ENCODE peak calls at places on chromosomes 2 and 18, in six cellular contexts. One of them, this sample, is unnamed.

GRCh38 chr2:132937629-132938028 is 267.6 kb upstream of the LYPD1 start:
- DNase-seq in OCI-LY7: no peak
- DNase-seq in tibial artery: no peak
- DNase-seq in heart left ventricle: no peak
- DNase-seq in cardiac muscle cell: no peak
- DNase-seq in K562: no peak
- DNase-seq in this sample: no peak

GRCh38 chr2:232529806-232530547 is 4.0 kb downstream of the CHRND start:
- DNase-seq in OCI-LY7: no peak
- DNase-seq in tibial artery: no peak
- DNase-seq in heart left ventricle: no peak
- DNase-seq in cardiac muscle cell: no peak
- DNase-seq in K562: no peak
- DNase-seq in this sample: no peak

GRCh38 chr2:185984670-185985069 is 246.1 kb downstream of the FSIP2 start:
- DNase-seq in OCI-LY7: no peak
- DNase-seq in tibial artery: no peak
- DNase-seq in heart left ventricle: no peak
- DNase-seq in cardiac muscle cell: no peak
- DNase-seq in K562: no peak
- DNase-seq in this sample: no peak

GRCh38 chr2:48852938-48853337 is 97.4 kb upstream of the LHCGR start:
- DNase-seq in OCI-LY7: no peak
- DNase-seq in tibial artery: no peak
- DNase-seq in heart left ventricle: no peak
- DNase-seq in cardiac muscle cell: no peak
- DNase-seq in K562: no peak
- DNase-seq in this sample: no peak

GRCh38 chr2:156601840-156602551 is 165.8 kb downstream of the GPD2 start:
- DNase-seq in OCI-LY7: no peak
- DNase-seq in tibial artery: no peak
- DNase-seq in heart left ventricle: no peak
- DNase-seq in cardiac muscle cell: no peak
- DNase-seq in K562: no peak
- DNase-seq in this sample: no peak

GRCh38 chr18:74951165-74951760 is 257.7 kb downstream of the PTGR3 start:
- DNase-seq in OCI-LY7: no peak
- DNase-seq in tibial artery: peak
- DNase-seq in heart left ventricle: peak
- DNase-seq in cardiac muscle cell: no peak
- DNase-seq in K562: no peak
- DNase-seq in this sample: peak

GRCh38 chr2:233290446-233290845 is 17.2 kb upstream of the SAG start:
- DNase-seq in OCI-LY7: no peak
- DNase-seq in tibial artery: no peak
- DNase-seq in heart left ventricle: no peak
- DNase-seq in cardiac muscle cell: no peak
- DNase-seq in K562: no peak
- DNase-seq in this sample: no peak

GRCh38 chr2:239109041-239109915 is 261.4 kb downstream of the TWIST2 start:
- DNase-seq in OCI-LY7: no peak
- DNase-seq in tibial artery: no peak
- DNase-seq in heart left ventricle: no peak
- DNase-seq in cardiac muscle cell: no peak
- DNase-seq in K562: no peak
- DNase-seq in this sample: peak

GRCh38 chr2:184346338-184346862 is 251.9 kb upstream of the ZNF804A start:
- DNase-seq in OCI-LY7: no peak
- DNase-seq in tibial artery: no peak
- DNase-seq in heart left ventricle: no peak
- DNase-seq in cardiac muscle cell: no peak
- DNase-seq in K562: no peak
- DNase-seq in this sample: peak

GRCh38 chr18:22167471-22168151 is 1.8 kb upstream of the GATA6 start:
- DNase-seq in OCI-LY7: no peak
- DNase-seq in tibial artery: peak
- DNase-seq in heart left ventricle: no peak
- DNase-seq in cardiac muscle cell: peak
- DNase-seq in K562: no peak
- DNase-seq in this sample: peak

GRCh38 chr2:138279871-138280270 is 221.7 kb upstream of the SPOPL start:
- DNase-seq in OCI-LY7: no peak
- DNase-seq in tibial artery: no peak
- DNase-seq in heart left ventricle: no peak
- DNase-seq in cardiac muscle cell: no peak
- DNase-seq in K562: no peak
- DNase-seq in this sample: no peak

GRCh38 chr18:9575558-9575957 is 38.8 kb downstream of the PPP4R1 start:
- DNase-seq in OCI-LY7: peak
- DNase-seq in tibial artery: peak
- DNase-seq in heart left ventricle: peak
- DNase-seq in cardiac muscle cell: peak
- DNase-seq in K562: peak
- DNase-seq in this sample: peak

GRCh38 chr2:137960223-137960622 is 4.0 kb upstream of the HNMT start:
- DNase-seq in OCI-LY7: no peak
- DNase-seq in tibial artery: no peak
- DNase-seq in heart left ventricle: no peak
- DNase-seq in cardiac muscle cell: no peak
- DNase-seq in K562: no peak
- DNase-seq in this sample: no peak

GRCh38 chr2:68762665-68763064 is 28.1 kb downstream of the ARHGAP25 start:
- DNase-seq in OCI-LY7: peak
- DNase-seq in tibial artery: no peak
- DNase-seq in heart left ventricle: no peak
- DNase-seq in cardiac muscle cell: peak
- DNase-seq in K562: no peak
- DNase-seq in this sample: no peak

GRCh38 chr2:192655916-192656315 is 461.2 kb upstream of the TMEFF2 start:
- DNase-seq in OCI-LY7: no peak
- DNase-seq in tibial artery: no peak
- DNase-seq in heart left ventricle: no peak
- DNase-seq in cardiac muscle cell: no peak
- DNase-seq in K562: no peak
- DNase-seq in this sample: no peak

GRCh38 chr2:45388541-45389100 is 222.4 kb downstream of the SRBD1 start:
- DNase-seq in OCI-LY7: no peak
- DNase-seq in tibial artery: no peak
- DNase-seq in heart left ventricle: no peak
- DNase-seq in cardiac muscle cell: no peak
- DNase-seq in K562: no peak
- DNase-seq in this sample: no peak

GRCh38 chr2:176149484-176150337 is 1.6 kb upstream of the HOXD4 start:
- DNase-seq in OCI-LY7: no peak
- DNase-seq in tibial artery: no peak
- DNase-seq in heart left ventricle: no peak
- DNase-seq in cardiac muscle cell: no peak
- DNase-seq in K562: no peak
- DNase-seq in this sample: no peak

GRCh38 chr2:105800036-105800755 is 55.5 kb downstream of the NCK2 start:
- DNase-seq in OCI-LY7: no peak
- DNase-seq in tibial artery: peak
- DNase-seq in heart left ventricle: no peak
- DNase-seq in cardiac muscle cell: no peak
- DNase-seq in K562: no peak
- DNase-seq in this sample: peak

GRCh38 chr2:10654069-10654468 is 35.7 kb downstream of the NOL10 start:
- DNase-seq in OCI-LY7: no peak
- DNase-seq in tibial artery: no peak
- DNase-seq in heart left ventricle: no peak
- DNase-seq in cardiac muscle cell: no peak
- DNase-seq in K562: no peak
- DNase-seq in this sample: peak

GRCh38 chr2:233209117-233209977 is 42.1 kb upstream of the ATG16L1 start:
- DNase-seq in OCI-LY7: no peak
- DNase-seq in tibial artery: no peak
- DNase-seq in heart left ventricle: no peak
- DNase-seq in cardiac muscle cell: peak
- DNase-seq in K562: no peak
- DNase-seq in this sample: peak

GRCh38 chr2:129763190-129763846 is 216.1 kb upstream of the RAB6C start:
- DNase-seq in OCI-LY7: no peak
- DNase-seq in tibial artery: no peak
- DNase-seq in heart left ventricle: no peak
- DNase-seq in cardiac muscle cell: no peak
- DNase-seq in K562: no peak
- DNase-seq in this sample: no peak

GRCh38 chr18:59560556-59560955 is 136.7 kb downstream of the CCBE1 start:
- DNase-seq in OCI-LY7: no peak
- DNase-seq in tibial artery: no peak
- DNase-seq in heart left ventricle: no peak
- DNase-seq in cardiac muscle cell: no peak
- DNase-seq in K562: no peak
- DNase-seq in this sample: peak

GRCh38 chr2:190748966-190749365 is 100.1 kb downstream of the NAB1 start:
- DNase-seq in OCI-LY7: no peak
- DNase-seq in tibial artery: no peak
- DNase-seq in heart left ventricle: no peak
- DNase-seq in cardiac muscle cell: no peak
- DNase-seq in K562: no peak
- DNase-seq in this sample: no peak

GRCh38 chr18:35938158-35938557 is 34.3 kb upstream of the RMP24 start:
- DNase-seq in OCI-LY7: no peak
- DNase-seq in tibial artery: no peak
- DNase-seq in heart left ventricle: no peak
- DNase-seq in cardiac muscle cell: no peak
- DNase-seq in K562: no peak
- DNase-seq in this sample: peak

GRCh38 chr18:78619854-78620253 is 359.8 kb upstream of the SALL3 start:
- DNase-seq in OCI-LY7: no peak
- DNase-seq in tibial artery: no peak
- DNase-seq in heart left ventricle: no peak
- DNase-seq in cardiac muscle cell: no peak
- DNase-seq in K562: no peak
- DNase-seq in this sample: no peak

GRCh38 chr2:22890142-22890541 is 494.8 kb upstream of the KLHL29 start:
- DNase-seq in OCI-LY7: no peak
- DNase-seq in tibial artery: no peak
- DNase-seq in heart left ventricle: no peak
- DNase-seq in cardiac muscle cell: no peak
- DNase-seq in K562: no peak
- DNase-seq in this sample: no peak

GRCh38 chr18:48613589-48613988 is 74.8 kb downstream of the CTIF start:
- DNase-seq in OCI-LY7: no peak
- DNase-seq in tibial artery: peak
- DNase-seq in heart left ventricle: no peak
- DNase-seq in cardiac muscle cell: no peak
- DNase-seq in K562: no peak
- DNase-seq in this sample: no peak

GRCh38 chr2:160917850-160918249 is 242.4 kb upstream of the TANK start:
- DNase-seq in OCI-LY7: no peak
- DNase-seq in tibial artery: no peak
- DNase-seq in heart left ventricle: no peak
- DNase-seq in cardiac muscle cell: no peak
- DNase-seq in K562: no peak
- DNase-seq in this sample: no peak

GRCh38 chr2:70983506-70984227 is 5.2 kb downstream of the ANKRD53 start:
- DNase-seq in OCI-LY7: no peak
- DNase-seq in tibial artery: peak
- DNase-seq in heart left ventricle: no peak
- DNase-seq in cardiac muscle cell: no peak
- DNase-seq in K562: no peak
- DNase-seq in this sample: no peak

GRCh38 chr2:70985956-70986355 is 7.5 kb downstream of the ANKRD53 start:
- DNase-seq in OCI-LY7: no peak
- DNase-seq in tibial artery: no peak
- DNase-seq in heart left ventricle: no peak
- DNase-seq in cardiac muscle cell: no peak
- DNase-seq in K562: no peak
- DNase-seq in this sample: no peak

GRCh38 chr2:70985283-70985688 is 6.9 kb downstream of the ANKRD53 start:
- DNase-seq in OCI-LY7: no peak
- DNase-seq in tibial artery: no peak
- DNase-seq in heart left ventricle: no peak
- DNase-seq in cardiac muscle cell: no peak
- DNase-seq in K562: no peak
- DNase-seq in this sample: no peak

GRCh38 chr2:70984228-70984575 is 5.8 kb downstream of the ANKRD53 start:
- DNase-seq in OCI-LY7: no peak
- DNase-seq in tibial artery: no peak
- DNase-seq in heart left ventricle: no peak
- DNase-seq in cardiac muscle cell: no peak
- DNase-seq in K562: no peak
- DNase-seq in this sample: no peak

GRCh38 chr2:70984576-70985282 is 6.3 kb downstream of the ANKRD53 start:
- DNase-seq in OCI-LY7: peak
- DNase-seq in tibial artery: no peak
- DNase-seq in heart left ventricle: peak
- DNase-seq in cardiac muscle cell: peak
- DNase-seq in K562: peak
- DNase-seq in this sample: peak
- TF ChIP-seq CTCF in OCI-LY7: peak
- TF ChIP-seq CTCF in tibial artery: peak
- TF ChIP-seq CTCF in heart left ventricle: peak
- TF ChIP-seq CTCF in cardiac muscle cell: peak
- TF ChIP-seq CTCF in K562: peak
- TF ChIP-seq CTCF in this sample: peak

DNA sequence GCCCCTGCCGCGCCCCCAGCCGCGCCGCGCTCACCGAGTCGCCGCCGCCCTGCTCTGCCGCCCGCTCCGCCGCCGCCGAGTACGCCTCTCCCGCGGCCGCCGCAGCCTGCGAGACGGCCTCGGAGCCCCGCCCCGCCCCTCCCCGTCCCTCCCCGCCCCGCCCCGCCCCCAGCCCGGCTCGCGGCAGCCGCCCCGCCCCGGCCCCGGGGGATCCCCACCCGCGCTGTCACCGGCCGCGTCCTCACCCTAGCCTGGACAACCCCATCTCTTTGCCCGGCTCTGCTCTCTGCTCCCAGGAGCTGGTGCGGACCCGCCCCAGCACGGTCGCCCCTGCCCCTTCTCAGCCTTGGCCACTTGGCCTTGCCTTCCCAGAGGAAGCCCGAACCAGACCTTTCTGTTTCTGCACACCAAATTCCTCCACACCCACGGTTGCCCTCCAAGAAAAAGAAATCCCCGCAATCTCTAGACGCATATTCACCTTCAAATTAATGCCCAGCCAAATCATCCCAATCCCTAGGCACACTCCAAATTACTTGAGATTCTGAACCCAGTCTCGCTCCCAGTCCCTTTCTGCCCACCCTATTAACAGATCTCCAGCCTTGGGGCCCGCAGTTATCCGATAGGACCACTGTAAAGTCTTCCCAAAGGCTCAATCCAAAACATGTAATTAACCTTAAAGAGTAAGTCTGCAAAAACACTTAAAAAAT is at the start of gene CYRIA:
- DNase-seq in OCI-LY7: peak
- DNase-seq in tibial artery: peak
- DNase-seq in heart left ventricle: peak
- DNase-seq in cardiac muscle cell: peak
- DNase-seq in K562: peak
- DNase-seq in this sample: peak
- H3K4me3 ChIP-seq in OCI-LY7: peak
- H3K4me3 ChIP-seq in tibial artery: peak
- H3K4me3 ChIP-seq in heart left ventricle: peak
- H3K4me3 ChIP-seq in cardiac muscle cell: peak
- H3K4me3 ChIP-seq in K562: peak
- H3K4me3 ChIP-seq in this sample: peak

GRCh38 chr2:53515435-53516332 is 251.9 kb upstream of the CHAC2 start:
- DNase-seq in OCI-LY7: no peak
- DNase-seq in tibial artery: no peak
- DNase-seq in heart left ventricle: no peak
- DNase-seq in cardiac muscle cell: peak
- DNase-seq in K562: no peak
- DNase-seq in this sample: peak
- TF ChIP-seq CTCF in OCI-LY7: no peak
- TF ChIP-seq CTCF in tibial artery: no peak
- TF ChIP-seq CTCF in heart left ventricle: no peak
- TF ChIP-seq CTCF in cardiac muscle cell: no peak
- TF ChIP-seq CTCF in K562: no peak
- TF ChIP-seq CTCF in this sample: no peak

GRCh38 chr2:108587621-108588020 is 53.4 kb downstream of the LIMS1 start:
- DNase-seq in OCI-LY7: no peak
- DNase-seq in tibial artery: peak
- DNase-seq in heart left ventricle: peak
- DNase-seq in cardiac muscle cell: no peak
- DNase-seq in K562: no peak
- DNase-seq in this sample: peak
- H3K4me3 ChIP-seq in OCI-LY7: no peak
- H3K4me3 ChIP-seq in tibial artery: no peak
- H3K4me3 ChIP-seq in heart left ventricle: no peak
- H3K4me3 ChIP-seq in cardiac muscle cell: no peak
- H3K4me3 ChIP-seq in K562: no peak
- H3K4me3 ChIP-seq in this sample: no peak